ENCODE peak calls at places on chromosomes 16 and 17, in five cellular contexts. E is heart right ventricle; A is cardiac muscle cell; L is GM12865; K is CD8-positive, alpha-beta T cell. V is an unnamed sample.

GRCh38 chr17:29190039-29190438 is 9.8 kb upstream of the MYO18A start:
- DNase-seq in E (no peak), A (no peak), L (no peak), K (no peak), V (no peak)

GRCh38 chr17:59530561-59530960 is 34.8 kb upstream of the DHX40 start:
- DNase-seq in E (no peak), A (no peak), L (no peak), K (no peak), V (no peak)

GRCh38 chr16:29862383-29862883 is 593 bp downstream of the CDIPT start:
- DNase-seq in E (no peak), A (peak; percentile 43), L (peak; percentile 10), K (no peak), V (no peak)

GRCh38 chr16:74842413-74842812 is 67.8 kb upstream of the FA2H start:
- DNase-seq in E (no peak), A (no peak), L (no peak), K (no peak), V (no peak)

GRCh38 chr17:62714016-62714777 is 86.7 kb downstream of the MRC2 start:
- DNase-seq in E (no peak), A (no peak), L (no peak), K (no peak), V (no peak)

GRCh38 chr16:88854306-88855111 is 2.2 kb downstream of the GALNS start:
- DNase-seq in E (no peak), A (no peak), L (peak; percentile 58), K (peak; percentile 8), V (no peak)

GRCh38 chr17:82098939-82099765 is 1.1 kb upstream of the FASN start:
- DNase-seq in E (no peak), A (no peak), L (peak; percentile 58), K (no peak), V (no peak)

GRCh38 chr17:42118545-42118944 is 2.6 kb downstream of the KAT2A start:
- DNase-seq in E (no peak), A (no peak), L (peak; percentile 65), K (no peak), V (no peak)

GRCh38 chr16:87636050-87636684 is 33.9 kb downstream of the JPH3 start:
- DNase-seq in E (peak; percentile 80), A (peak; percentile 77), L (peak; percentile 65), K (peak; percentile 63), V (peak; percentile 28)

GRCh38 chr16:25097304-25097988 is 14.1 kb upstream of the LCMT1 start:
- DNase-seq in E (no peak), A (no peak), L (no peak), K (no peak), V (no peak)

GRCh38 chr17:6643460-6644125 is 2.7 kb downstream of the TXNDC17 start:
- DNase-seq in E (no peak), A (no peak), L (no peak), K (no peak), V (peak; percentile 63)

GRCh38 chr17:57312242-57312641 is 55.9 kb downstream of the MSI2 start:
- DNase-seq in E (no peak), A (no peak), L (no peak), K (no peak), V (no peak)

GRCh38 chr16:84517366-84517765 is 12.9 kb upstream of the MEAK7 start:
- DNase-seq in E (no peak), A (no peak), L (no peak), K (no peak), V (no peak)

GRCh38 chr17:80790981-80791742 is 200.5 kb upstream of the CHMP6 start:
- DNase-seq in E (no peak), A (no peak), L (peak; percentile 19), K (no peak), V (no peak)

GRCh38 chr17:6555331-6556120 is 829 bp downstream of the PITPNM3 start:
- DNase-seq in E (no peak), A (no peak), L (no peak), K (no peak), V (no peak)

GRCh38 chr17:64572682-64573154 is 65.9 kb downstream of the CEP95 start:
- DNase-seq in E (no peak), A (no peak), L (no peak), K (no peak), V (peak; percentile 42)

GRCh38 chr17:20116683-20117309 is 107.6 kb downstream of the SPECC1 start:
- DNase-seq in E (peak; percentile 55), A (peak; percentile 79), L (peak; percentile 72), K (no peak), V (no peak)

GRCh38 chr16:58500329-58501241 is 642 bp downstream of the NDRG4 start:
- DNase-seq in E (no peak), A (peak; percentile 37), L (no peak), K (no peak), V (no peak)

GRCh38 chr17:4175921-4176802 is 33.2 kb downstream of the CYB5D2 start:
- DNase-seq in E (no peak), A (peak; percentile 53), L (peak; percentile 22), K (no peak), V (no peak)

GRCh38 chr16:57484515-57485005 is 1.7 kb downstream of the DOK4 start:
- DNase-seq in E (no peak), A (no peak), L (no peak), K (no peak), V (no peak)

DNA sequence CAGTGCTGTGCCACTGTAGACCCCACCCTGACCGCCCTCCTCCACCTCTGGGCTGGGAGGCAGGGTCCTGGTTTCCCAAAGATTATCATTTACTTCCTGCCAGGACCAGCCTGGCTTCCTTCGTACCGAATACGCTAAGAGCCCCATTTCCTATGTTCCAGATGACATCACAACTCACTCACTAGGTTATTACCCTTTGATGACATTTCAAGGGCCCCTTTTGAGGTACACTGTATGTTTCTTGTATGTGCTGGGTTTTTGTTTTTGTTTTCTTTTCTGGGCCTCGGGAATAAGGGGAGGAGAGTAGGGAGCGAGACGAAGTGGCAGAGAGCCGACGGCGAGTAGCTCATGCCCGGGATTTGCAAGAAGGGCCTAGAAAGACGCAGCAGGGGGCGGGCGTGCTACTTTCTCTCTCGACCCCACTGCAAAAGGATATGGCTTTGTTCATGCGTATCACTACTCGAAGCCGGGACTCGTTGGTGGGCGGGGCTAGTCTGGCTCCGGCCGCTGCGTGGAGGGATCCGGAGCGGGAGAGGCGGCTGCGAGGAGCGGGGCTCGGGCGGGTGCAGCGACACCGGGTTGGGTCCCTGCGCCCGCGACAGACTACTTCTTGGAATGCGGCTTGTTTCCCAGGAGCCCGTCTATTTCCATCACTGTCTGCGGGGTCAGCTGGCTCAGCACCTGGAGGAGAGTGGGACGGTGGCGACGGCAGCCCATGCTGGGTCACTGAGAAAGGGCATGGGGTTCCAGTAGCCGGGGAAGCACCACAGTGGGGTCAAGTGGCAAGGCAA is 6.6 kb upstream of the RNF227 start:
- DNase-seq in E (peak; percentile 93), A (peak; percentile 84), L (peak; percentile 72), K (peak; percentile 65), V (no peak)
- H3K4me3 ChIP-seq in E (peak overlapping the region; percentile 52), A (peak overlapping the region; percentile 8), L (peak overlapping the region; percentile 24), K (peak overlapping the region; percentile 64), V (peak overlapping the region; percentile 46)

DNA sequence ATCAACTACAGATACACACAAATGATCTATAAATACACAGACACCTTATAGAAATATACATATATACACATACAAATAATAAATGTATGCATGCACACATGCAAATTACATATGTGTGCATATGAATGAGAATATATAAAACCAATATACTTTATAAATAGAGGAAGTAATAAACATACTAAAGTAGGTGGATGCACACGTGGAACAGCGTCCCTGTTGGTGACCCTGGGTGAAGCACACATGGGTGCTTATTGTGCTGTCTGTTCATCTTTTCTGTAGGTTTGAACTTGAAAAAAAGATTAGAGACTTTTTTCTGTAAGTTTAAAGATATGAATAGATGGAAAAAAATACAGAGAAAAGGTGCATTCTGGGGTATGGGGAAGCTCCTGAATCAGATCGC is 111.3 kb downstream of the SDR42E1 start:
- DNase-seq in E (no peak), A (no peak), L (no peak), K (no peak), V (no peak)
- TF ChIP-seq CTCF in E (no peak), A (no peak), L (no peak), K (no peak), V (no peak)

DNA sequence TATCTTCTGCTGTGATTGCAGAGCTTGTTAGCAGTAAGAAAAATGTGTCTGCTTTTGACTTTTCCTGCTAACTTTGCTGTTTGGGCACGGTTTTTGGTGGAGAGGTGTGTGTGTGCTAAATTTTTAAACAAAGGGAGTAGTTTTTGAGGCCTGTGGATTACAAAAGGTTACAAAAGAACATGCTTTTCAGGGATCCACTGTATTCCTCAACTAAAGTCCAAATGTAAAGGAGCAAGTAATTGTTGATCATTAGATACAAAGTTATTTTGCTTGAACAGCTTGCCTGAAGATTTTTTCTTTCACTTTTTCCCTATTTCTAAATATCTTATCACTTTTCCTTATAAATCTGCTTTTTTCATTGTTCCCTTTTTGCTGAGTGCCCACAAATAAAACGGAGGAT is 2.0 kb downstream of the KPNB1 start:
- DNase-seq in E (no peak), A (no peak), L (no peak), K (no peak), V (no peak)
- H3K4me3 ChIP-seq in E (no peak overlapping the region), A (peak overlapping the region; percentile 65), L (peak overlapping the region; percentile 74), K (no peak overlapping the region), V (no peak overlapping the region)

GRCh38 chr17:51848451-51848850 is 310.1 kb downstream of the CA10 start:
- DNase-seq in E (no peak), A (no peak), L (no peak), K (no peak), V (no peak)

GRCh38 chr17:51853857-51854256 is 304.7 kb downstream of the CA10 start:
- DNase-seq in E (no peak), A (no peak), L (no peak), K (no peak), V (no peak)

GRCh38 chr17:51852603-51853002 is 305.9 kb downstream of the CA10 start:
- DNase-seq in E (no peak), A (no peak), L (no peak), K (no peak), V (no peak)

GRCh38 chr17:51846561-51846960 is 312.0 kb downstream of the CA10 start:
- DNase-seq in E (no peak), A (no peak), L (no peak), K (no peak), V (no peak)

GRCh38 chr17:51850206-51850605 is 308.3 kb downstream of the CA10 start:
- DNase-seq in E (no peak), A (no peak), L (peak; percentile 1), K (no peak), V (no peak)
- TF ChIP-seq CTCF in E (no peak), A (no peak), L (no peak), K (no peak), V (no peak)

V was measured in AG09309.